ENCODE peak calls at places on chromosomes 1 and 21, in five cellular contexts. C is HepG2, X is SK-N-SH, I is HCT116, G is GM12878. E is an unnamed sample.

GRCh38 chr1:3736131-3736561 is 16.1 kb upstream of the CCDC27 start:
- DNase-seq in C (no peak), I (no peak), X (no peak), G (no peak), E (no peak)

GRCh38 chr1:152906023-152906565 is 2.3 kb upstream of the IVL start:
- DNase-seq in C (no peak), X (no peak), I (peak), G (no peak), E (no peak)

GRCh38 chr1:18265641-18266040 is 158.0 kb downstream of the IGSF21 start:
- DNase-seq in X (no peak), G (no peak), C (no peak), I (no peak), E (no peak)

GRCh38 chr1:184890539-184890973 is 83.8 kb downstream of the NIBAN1 start:
- DNase-seq in X (no peak), G (no peak), I (no peak), C (no peak), E (no peak)

GRCh38 chr1:213014642-213015041 is 1.0 kb downstream of the ANGEL2 start:
- DNase-seq in C (peak), X (peak), I (no peak), G (no peak), E (no peak)

GRCh38 chr21:29347274-29347681 is 48.6 kb downstream of the BACH1 start:
- DNase-seq in I (no peak), G (no peak), X (no peak), C (peak), E (no peak)

GRCh38 chr1:245863566-245864184 is 643.4 kb downstream of the SMYD3 start:
- DNase-seq in G (no peak), I (no peak), C (no peak), X (no peak), E (no peak)

GRCh38 chr1:66725885-66726665 is 26.2 kb upstream of the DYNLT5 start:
- DNase-seq in I (peak), G (peak), X (peak), C (peak), E (no peak)

GRCh38 chr1:196209983-196210382 is 398.3 kb downstream of the KCNT2 start:
- DNase-seq in X (peak), G (no peak), C (no peak), I (no peak), E (no peak)

GRCh38 chr1:161738627-161739287 is 10.8 kb upstream of the DUSP12 start:
- DNase-seq in C (peak), I (peak), G (peak), X (peak), E (no peak)

GRCh38 chr1:208524920-208525319 is 280.7 kb upstream of the PLXNA2 start:
- DNase-seq in C (no peak), X (no peak), I (no peak), G (no peak), E (no peak)

GRCh38 chr1:153611024-153611352 is 1.9 kb downstream of the S100A16 start:
- DNase-seq in X (no peak), G (no peak), C (no peak), I (no peak), E (no peak)

GRCh38 chr21:29523646-29524045 is 224.9 kb downstream of the BACH1 start:
- DNase-seq in C (no peak), X (no peak), G (no peak), I (no peak), E (peak)

GRCh38 chr1:59477286-59477685 is 180.4 kb downstream of the FGGY start:
- DNase-seq in G (no peak), I (peak), X (no peak), C (no peak), E (no peak)

GRCh38 chr1:43171312-43171875 is 696 bp downstream of the EBNA1BP2 start:
- DNase-seq in X (no peak), I (no peak), C (no peak), G (no peak), E (no peak)

GRCh38 chr1:2378956-2379732 is 12.2 kb downstream of the MORN1 start:
- DNase-seq in C (no peak), G (no peak), X (no peak), I (no peak), E (no peak)

GRCh38 chr1:169697769-169698168 is 13.7 kb downstream of the SELL start:
- DNase-seq in I (no peak), G (peak), X (no peak), C (no peak), E (no peak)

GRCh38 chr1:36472656-36473055 is 8.5 kb upstream of the MRPS15 start:
- DNase-seq in C (no peak), I (no peak), X (no peak), G (no peak), E (no peak)

GRCh38 chr1:231872461-231872910 is 245.9 kb downstream of the DISC1 start:
- DNase-seq in I (no peak), X (no peak), C (no peak), G (no peak), E (no peak)

GRCh38 chr1:2583871-2584341 is 2.7 kb upstream of the PRXL2B start:
- DNase-seq in I (no peak), G (no peak), C (no peak), X (no peak), E (peak)

GRCh38 chr1:27135920-27136551 is 18.9 kb downstream of the SLC9A1 start:
- DNase-seq in X (no peak), I (no peak), C (no peak), G (no peak), E (no peak)

GRCh38 chr1:1680912-1681273 is 11.7 kb downstream of the SLC35E2B start:
- DNase-seq in C (peak), G (no peak), I (no peak), X (peak), E (peak)

GRCh38 chr1:161121042-161121441 is 3.1 kb downstream of the NIT1 start:
- DNase-seq in G (no peak), C (no peak), I (no peak), X (no peak), E (no peak)

GRCh38 chr1:21381354-21381753 is 58.6 kb upstream of the NBPF3 start:
- DNase-seq in I (no peak), X (no peak), G (no peak), C (no peak), E (peak)

GRCh38 chr1:151314137-151314875 is 12.9 kb downstream of the PI4KB start:
- DNase-seq in G (no peak), I (no peak), X (no peak), C (peak), E (no peak)

GRCh38 chr1:188986751-188987417 is 1490.8 kb downstream of the BRINP3 start:
- DNase-seq in C (no peak), I (no peak), G (no peak), X (no peak), E (no peak)

GRCh38 chr1:165631403-165632151 is 543 bp downstream of the MGST3 start:
- DNase-seq in C (no peak), G (no peak), X (peak), I (peak), E (peak)

GRCh38 chr1:157963713-157964112 is 29.7 kb upstream of the KIRREL1 start:
- DNase-seq in X (peak), C (peak), G (no peak), I (peak), E (peak)

GRCh38 chr1:207245124-207245523 is 76.4 kb upstream of the CD55 start:
- DNase-seq in I (no peak), C (no peak), X (no peak), G (no peak), E (no peak)

GRCh38 chr1:45050931-45051748 is 39.1 kb downstream of the UROD start:
- DNase-seq in I (no peak), G (no peak), X (no peak), C (no peak), E (no peak)

GRCh38 chr1:223123238-223123976 is 19.6 kb downstream of the TLR5 start:
- DNase-seq in I (peak), X (peak), C (peak), G (no peak), E (peak)

GRCh38 chr1:234928642-234929041 is 200.0 kb downstream of the TOMM20 start:
- DNase-seq in G (no peak), X (no peak), C (no peak), I (no peak), E (no peak)

GRCh38 chr21:45157932-45158331 is 83.6 kb downstream of the ADARB1 start:
- DNase-seq in X (peak), I (no peak), C (no peak), G (no peak), E (no peak)
- TF ChIP-seq JUND in X (no peak), I (no peak), C (no peak), G (no peak), E (no peak)

DNA sequence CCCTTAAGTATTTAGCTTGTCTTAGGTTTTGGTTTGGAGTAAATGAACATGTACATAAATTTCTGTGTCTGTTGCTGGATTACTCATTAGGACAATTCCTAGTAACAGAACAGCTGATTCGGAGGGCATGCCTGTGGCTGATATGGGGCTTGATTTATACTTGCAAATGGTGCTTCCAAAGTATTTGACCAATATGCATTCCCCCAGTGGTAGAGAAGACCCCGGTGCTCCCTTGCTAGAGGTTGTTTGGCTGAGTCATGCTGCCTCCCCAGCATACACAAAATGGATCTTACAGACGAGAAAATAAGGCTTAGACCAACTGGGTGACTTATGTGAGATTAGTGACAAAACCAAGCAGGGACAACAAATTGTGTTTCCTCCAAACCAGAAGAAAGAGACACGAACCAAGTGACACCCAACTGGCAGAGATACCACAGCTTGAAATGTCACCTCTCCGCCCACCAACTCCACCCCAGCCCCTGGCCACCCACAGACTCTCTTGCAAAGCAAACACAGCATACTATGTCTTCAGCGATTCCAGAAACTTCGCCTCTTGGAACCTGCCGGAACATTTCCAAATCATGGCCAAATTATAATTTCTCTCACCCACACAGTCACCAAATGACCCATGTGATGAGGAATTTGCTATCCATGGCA is 75.9 kb upstream of the ETS2 start:
- DNase-seq in G (no peak), C (no peak), X (no peak), I (no peak), E (no peak)
- TF ChIP-seq JUND in G (no peak), C (no peak), X (no peak), I (no peak), E (no peak)

GRCh38 chr1:108113496-108113895 is 86.6 kb downstream of the SLC25A24 start:
- DNase-seq in X (no peak), I (no peak), G (no peak), C (no peak), E (no peak)

GRCh38 chr1:108109295-108109973 is 90.7 kb downstream of the SLC25A24 start:
- DNase-seq in X (no peak), I (no peak), C (no peak), G (no peak), E (no peak)

GRCh38 chr1:108108119-108108518 is 92.0 kb downstream of the SLC25A24 start:
- DNase-seq in I (no peak), C (no peak), G (no peak), X (no peak), E (no peak)

GRCh38 chr1:108107658-108108057 is 92.5 kb downstream of the SLC25A24 start:
- DNase-seq in G (no peak), I (no peak), X (no peak), C (no peak), E (no peak)
- TF ChIP-seq JUND in G (no peak), I (no peak), X (no peak), C (no peak), E (no peak)

GRCh38 chr21:41953249-41953830 is 478 bp downstream of the C2CD2 start:
- DNase-seq in G (no peak), I (no peak), X (peak), C (no peak), E (no peak)
- TF ChIP-seq JUND in G (no peak), I (no peak), X (no peak), C (no peak), E (no peak)

DNA sequence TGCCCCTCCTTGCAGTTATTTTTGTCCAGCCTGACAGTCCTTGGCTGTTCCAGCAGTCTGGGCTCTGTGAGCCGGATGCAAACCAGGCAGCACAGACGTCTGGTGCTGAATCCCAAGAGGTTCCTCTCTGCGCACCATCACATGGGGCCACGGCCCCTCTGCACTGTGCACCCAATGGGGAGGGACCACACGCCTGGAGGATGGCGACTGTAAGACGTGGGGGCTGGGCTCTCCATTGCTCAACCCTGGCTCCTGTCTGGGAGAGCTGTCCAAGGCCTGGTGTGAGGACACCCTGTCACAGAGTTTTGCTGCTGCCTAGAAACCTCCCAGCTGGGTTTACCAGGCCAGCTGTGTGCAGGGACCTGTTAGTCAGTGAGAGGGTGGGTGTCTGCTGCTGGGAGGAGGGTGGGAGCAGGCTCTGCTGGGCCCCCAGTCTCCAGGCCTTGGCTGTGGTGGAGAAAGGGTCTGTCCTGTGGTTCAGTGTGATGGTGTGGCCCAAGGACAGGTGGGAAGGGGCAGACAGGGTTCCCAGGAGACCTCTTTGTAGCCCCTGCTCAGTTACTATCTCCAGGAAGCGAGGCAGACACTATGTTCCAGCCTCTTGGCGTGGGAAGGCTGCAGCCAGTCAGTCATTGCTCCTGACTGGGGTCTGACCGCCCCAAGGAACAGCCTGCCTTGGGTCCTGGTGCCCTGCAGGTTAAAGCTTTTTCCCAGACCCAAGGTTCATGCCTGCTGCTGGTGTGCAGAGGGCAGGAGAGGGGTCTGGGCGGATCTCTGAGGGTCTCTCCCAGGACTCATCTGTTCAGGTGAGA is 13.8 kb downstream of the HEYL start:
- DNase-seq in I (no peak), C (no peak), G (no peak), X (peak), E (no peak)
- TF ChIP-seq JUND in I (no peak), C (no peak), G (no peak), X (no peak), E (no peak)

DNA sequence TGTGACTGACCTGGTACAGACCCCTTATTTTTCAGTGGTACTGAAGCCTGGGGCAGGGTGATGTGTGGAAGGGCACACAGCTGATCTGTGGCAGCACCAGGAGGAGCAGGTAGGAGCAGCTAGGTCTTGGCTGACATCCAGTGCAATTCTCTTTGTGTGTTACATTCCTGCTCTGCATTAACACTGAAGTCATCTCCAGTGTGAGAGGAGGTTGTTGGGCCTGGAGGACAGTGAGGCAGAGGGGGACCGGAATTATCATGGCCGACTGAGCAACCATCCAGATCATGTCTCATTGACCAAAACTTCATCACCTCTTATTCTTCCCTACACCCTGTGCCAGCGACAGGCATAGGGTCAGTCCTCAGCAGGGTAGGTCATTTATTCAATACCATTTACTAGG is 1.5 kb downstream of the SLAMF8 start:
- DNase-seq in X (no peak), G (no peak), I (no peak), C (no peak), E (no peak)
- TF ChIP-seq JUND in X (no peak), G (no peak), I (no peak), C (no peak), E (no peak)

GRCh38 chr1:106366627-106367319 is 689.7 kb upstream of the PRMT6 start:
- DNase-seq in X (no peak), C (no peak), G (no peak), I (no peak), E (no peak)
- TF ChIP-seq JUND in X (no peak), C (no peak), G (no peak), I (no peak), E (no peak)

GRCh38 chr21:34803792-34804440 is 135.1 kb downstream of the CLIC6 start:
- DNase-seq in I (no peak), C (no peak), G (no peak), X (no peak), E (no peak)
- TF ChIP-seq JUND in I (no peak), C (no peak), G (no peak), X (no peak), E (no peak)